ENCODE peak calls at places on chromosome 7, in seven cellular contexts. One of them, this sample, is unnamed.

GRCh38 chr7:101465576-101466196 is 103.0 kb downstream of the COL26A1 start:
- DNase-seq in NCI-H748 treated with DMSO at 0.1 percent for 48 hours: no peak
- DNase-seq in sigmoid colon: peak
- DNase-seq in heart left ventricle: no peak
- DNase-seq in AG09309: no peak
- DNase-seq in activated gamma-delta T cell treated with Interleukin-2 at 50 U/mL for 16 hours: no peak
- DNase-seq in T-helper 1 cell: no peak
- DNase-seq in this sample: no peak

GRCh38 chr7:100477871-100478248 is 1.2 kb downstream of the TSC22D4 start:
- DNase-seq in NCI-H748 treated with DMSO at 0.1 percent for 48 hours: no peak
- DNase-seq in sigmoid colon: no peak
- DNase-seq in heart left ventricle: peak
- DNase-seq in AG09309: no peak
- DNase-seq in activated gamma-delta T cell treated with Interleukin-2 at 50 U/mL for 16 hours: no peak
- DNase-seq in T-helper 1 cell: no peak
- DNase-seq in this sample: no peak

GRCh38 chr7:192035-192649 is at the start of gene FAM20C:
- DNase-seq in NCI-H748 treated with DMSO at 0.1 percent for 48 hours: peak
- DNase-seq in sigmoid colon: peak
- DNase-seq in heart left ventricle: peak
- DNase-seq in AG09309: no peak
- DNase-seq in activated gamma-delta T cell treated with Interleukin-2 at 50 U/mL for 16 hours: peak
- DNase-seq in T-helper 1 cell: peak
- DNase-seq in this sample: peak

GRCh38 chr7:37643876-37644275 is 39.7 kb upstream of the GPR141 start:
- DNase-seq in NCI-H748 treated with DMSO at 0.1 percent for 48 hours: no peak
- DNase-seq in sigmoid colon: no peak
- DNase-seq in heart left ventricle: no peak
- DNase-seq in AG09309: no peak
- DNase-seq in activated gamma-delta T cell treated with Interleukin-2 at 50 U/mL for 16 hours: no peak
- DNase-seq in T-helper 1 cell: no peak
- DNase-seq in this sample: no peak

GRCh38 chr7:26397326-26397725 is 105.7 kb downstream of the SNX10 start:
- DNase-seq in NCI-H748 treated with DMSO at 0.1 percent for 48 hours: no peak
- DNase-seq in sigmoid colon: no peak
- DNase-seq in heart left ventricle: no peak
- DNase-seq in AG09309: no peak
- DNase-seq in activated gamma-delta T cell treated with Interleukin-2 at 50 U/mL for 16 hours: no peak
- DNase-seq in T-helper 1 cell: no peak
- DNase-seq in this sample: no peak

GRCh38 chr7:133354546-133355324 is 101.9 kb downstream of the EXOC4 start:
- DNase-seq in NCI-H748 treated with DMSO at 0.1 percent for 48 hours: no peak
- DNase-seq in sigmoid colon: no peak
- DNase-seq in heart left ventricle: no peak
- DNase-seq in AG09309: peak
- DNase-seq in activated gamma-delta T cell treated with Interleukin-2 at 50 U/mL for 16 hours: no peak
- DNase-seq in T-helper 1 cell: no peak
- DNase-seq in this sample: no peak

GRCh38 chr7:2542011-2542923 is 13.1 kb downstream of the BRAT1 start:
- DNase-seq in NCI-H748 treated with DMSO at 0.1 percent for 48 hours: no peak
- DNase-seq in sigmoid colon: peak
- DNase-seq in heart left ventricle: peak
- DNase-seq in AG09309: no peak
- DNase-seq in activated gamma-delta T cell treated with Interleukin-2 at 50 U/mL for 16 hours: no peak
- DNase-seq in T-helper 1 cell: no peak
- DNase-seq in this sample: no peak

GRCh38 chr7:111091623-111092370 is 870 bp downstream of the LRRN3 start:
- DNase-seq in NCI-H748 treated with DMSO at 0.1 percent for 48 hours: peak
- DNase-seq in sigmoid colon: no peak
- DNase-seq in heart left ventricle: no peak
- DNase-seq in AG09309: no peak
- DNase-seq in activated gamma-delta T cell treated with Interleukin-2 at 50 U/mL for 16 hours: no peak
- DNase-seq in T-helper 1 cell: no peak
- DNase-seq in this sample: no peak

GRCh38 chr7:41161188-41161587 is 541.7 kb downstream of the INHBA start:
- DNase-seq in NCI-H748 treated with DMSO at 0.1 percent for 48 hours: no peak
- DNase-seq in sigmoid colon: no peak
- DNase-seq in heart left ventricle: no peak
- DNase-seq in AG09309: no peak
- DNase-seq in activated gamma-delta T cell treated with Interleukin-2 at 50 U/mL for 16 hours: no peak
- DNase-seq in T-helper 1 cell: no peak
- DNase-seq in this sample: no peak

GRCh38 chr7:131957338-131958025 is 401.1 kb upstream of the PODXL start:
- DNase-seq in NCI-H748 treated with DMSO at 0.1 percent for 48 hours: no peak
- DNase-seq in sigmoid colon: no peak
- DNase-seq in heart left ventricle: no peak
- DNase-seq in AG09309: no peak
- DNase-seq in activated gamma-delta T cell treated with Interleukin-2 at 50 U/mL for 16 hours: no peak
- DNase-seq in T-helper 1 cell: no peak
- DNase-seq in this sample: no peak

GRCh38 chr7:23105086-23105643 is 420 bp upstream of the KLHL7 start:
- DNase-seq in NCI-H748 treated with DMSO at 0.1 percent for 48 hours: no peak
- DNase-seq in sigmoid colon: no peak
- DNase-seq in heart left ventricle: no peak
- DNase-seq in AG09309: no peak
- DNase-seq in activated gamma-delta T cell treated with Interleukin-2 at 50 U/mL for 16 hours: no peak
- DNase-seq in T-helper 1 cell: no peak
- DNase-seq in this sample: no peak

GRCh38 chr7:19404912-19405329 is 259.7 kb upstream of the FERD3L start:
- DNase-seq in NCI-H748 treated with DMSO at 0.1 percent for 48 hours: no peak
- DNase-seq in sigmoid colon: no peak
- DNase-seq in heart left ventricle: no peak
- DNase-seq in AG09309: peak
- DNase-seq in activated gamma-delta T cell treated with Interleukin-2 at 50 U/mL for 16 hours: no peak
- DNase-seq in T-helper 1 cell: no peak
- DNase-seq in this sample: peak

GRCh38 chr7:102008535-102009262 is 191.3 kb downstream of the CUX1 start:
- DNase-seq in NCI-H748 treated with DMSO at 0.1 percent for 48 hours: no peak
- DNase-seq in sigmoid colon: no peak
- DNase-seq in heart left ventricle: no peak
- DNase-seq in AG09309: no peak
- DNase-seq in activated gamma-delta T cell treated with Interleukin-2 at 50 U/mL for 16 hours: no peak
- DNase-seq in T-helper 1 cell: no peak
- DNase-seq in this sample: no peak

GRCh38 chr7:74290999-74291441 is 1.8 kb downstream of the CLIP2 start:
- DNase-seq in NCI-H748 treated with DMSO at 0.1 percent for 48 hours: no peak
- DNase-seq in sigmoid colon: no peak
- DNase-seq in heart left ventricle: no peak
- DNase-seq in AG09309: no peak
- DNase-seq in activated gamma-delta T cell treated with Interleukin-2 at 50 U/mL for 16 hours: no peak
- DNase-seq in T-helper 1 cell: no peak
- DNase-seq in this sample: no peak

GRCh38 chr7:4261038-4261960 is 420.8 kb upstream of the FOXK1 start:
- DNase-seq in NCI-H748 treated with DMSO at 0.1 percent for 48 hours: no peak
- DNase-seq in sigmoid colon: peak
- DNase-seq in heart left ventricle: no peak
- DNase-seq in AG09309: no peak
- DNase-seq in activated gamma-delta T cell treated with Interleukin-2 at 50 U/mL for 16 hours: no peak
- DNase-seq in T-helper 1 cell: no peak
- DNase-seq in this sample: no peak

GRCh38 chr7:130865408-130866236 is 131.6 kb upstream of the KLF14 start:
- DNase-seq in NCI-H748 treated with DMSO at 0.1 percent for 48 hours: no peak
- DNase-seq in sigmoid colon: no peak
- DNase-seq in heart left ventricle: no peak
- DNase-seq in AG09309: no peak
- DNase-seq in activated gamma-delta T cell treated with Interleukin-2 at 50 U/mL for 16 hours: no peak
- DNase-seq in T-helper 1 cell: no peak
- DNase-seq in this sample: no peak

GRCh38 chr7:149854611-149855367 is 16.6 kb downstream of the ZNF862 start:
- DNase-seq in NCI-H748 treated with DMSO at 0.1 percent for 48 hours: peak
- DNase-seq in sigmoid colon: peak
- DNase-seq in heart left ventricle: no peak
- DNase-seq in AG09309: no peak
- DNase-seq in activated gamma-delta T cell treated with Interleukin-2 at 50 U/mL for 16 hours: no peak
- DNase-seq in T-helper 1 cell: no peak
- DNase-seq in this sample: no peak

GRCh38 chr7:27174077-27175004 is at the start of gene HOXA10:
- DNase-seq in NCI-H748 treated with DMSO at 0.1 percent for 48 hours: peak
- DNase-seq in sigmoid colon: peak
- DNase-seq in heart left ventricle: peak
- DNase-seq in AG09309: no peak
- DNase-seq in activated gamma-delta T cell treated with Interleukin-2 at 50 U/mL for 16 hours: no peak
- DNase-seq in T-helper 1 cell: no peak
- DNase-seq in this sample: no peak

GRCh38 chr7:153835712-153836265 is 216.4 kb upstream of the DPP6 start:
- DNase-seq in NCI-H748 treated with DMSO at 0.1 percent for 48 hours: no peak
- DNase-seq in sigmoid colon: peak
- DNase-seq in heart left ventricle: no peak
- DNase-seq in AG09309: no peak
- DNase-seq in activated gamma-delta T cell treated with Interleukin-2 at 50 U/mL for 16 hours: no peak
- DNase-seq in T-helper 1 cell: no peak
- DNase-seq in this sample: no peak

GRCh38 chr7:19663816-19664531 is 44.9 kb downstream of the POLR1F start:
- DNase-seq in NCI-H748 treated with DMSO at 0.1 percent for 48 hours: peak
- DNase-seq in sigmoid colon: no peak
- DNase-seq in heart left ventricle: no peak
- DNase-seq in AG09309: no peak
- DNase-seq in activated gamma-delta T cell treated with Interleukin-2 at 50 U/mL for 16 hours: no peak
- DNase-seq in T-helper 1 cell: no peak
- DNase-seq in this sample: no peak

GRCh38 chr7:134891262-134892001 is 94.9 kb upstream of the AGBL3 start:
- DNase-seq in NCI-H748 treated with DMSO at 0.1 percent for 48 hours: peak
- DNase-seq in sigmoid colon: peak
- DNase-seq in heart left ventricle: peak
- DNase-seq in AG09309: no peak
- DNase-seq in activated gamma-delta T cell treated with Interleukin-2 at 50 U/mL for 16 hours: no peak
- DNase-seq in T-helper 1 cell: no peak
- DNase-seq in this sample: peak

GRCh38 chr7:40717242-40717641 is 582.4 kb downstream of the SUGCT start:
- DNase-seq in NCI-H748 treated with DMSO at 0.1 percent for 48 hours: peak
- DNase-seq in sigmoid colon: no peak
- DNase-seq in heart left ventricle: peak
- DNase-seq in AG09309: peak
- DNase-seq in activated gamma-delta T cell treated with Interleukin-2 at 50 U/mL for 16 hours: no peak
- DNase-seq in T-helper 1 cell: no peak
- DNase-seq in this sample: peak